ENCODE peak calls at places on chromosomes 11 and 22, in ten cellular contexts. Q is NCI-H1105; I is activated T-cell treated with anti-CD3 and anti-CD28 coated beads for 1 hour; C is activated CD4-positive, alpha-beta T cell treated with anti-CD3 and anti-CD28 coated beads, Interleukin-2, amount 50 U/mL, for 24 hours; E is amniotic epithelial cell; J is SIG-M5; W is mesendoderm; P is HCEC 1CT; K is NCI-H748 treated with DMSO at 0.1 percent for 48 hours; A is cardiac fibroblast. N is an unnamed sample.

GRCh38 chr22:42430486-42431125 is 1.6 kb downstream of the NFAM1 start:
- DNase-seq in Q (no peak), I (no peak), C (no peak), E (peak; percentile 19), J (no peak), W (no peak), P (no peak), K (no peak), A (no peak), N (no peak)

GRCh38 chr22:50625568-50626313 is 2.2 kb downstream of the ARSA start:
- DNase-seq in Q (no peak), I (no peak), C (no peak), E (no peak), J (no peak), W (no peak), P (no peak), K (no peak), A (no peak), N (peak; percentile 64)

GRCh38 chr22:42683599-42684283 is 34.5 kb upstream of the CYB5R3 start:
- DNase-seq in Q (no peak), I (no peak), C (no peak), E (no peak), J (no peak), W (no peak), P (no peak), K (no peak), A (no peak), N (peak; percentile 90)

GRCh38 chr11:74182635-74183034 is 11.5 kb downstream of the PPME1 start:
- DNase-seq in Q (no peak), I (no peak), C (no peak), E (peak; percentile 49), J (no peak), W (no peak), P (peak; percentile 21), K (no peak), A (peak; percentile 24), N (no peak)

GRCh38 chr11:7442588-7443215 is 42.6 kb upstream of the OLFML1 start:
- DNase-seq in Q (peak; percentile 63), I (peak; percentile 71), C (peak; percentile 61), E (peak; percentile 11), J (no peak), W (peak; percentile 79), P (peak; percentile 35), K (peak; percentile 2), A (peak; percentile 60), N (no peak)

GRCh38 chr11:19672591-19673206 is 39.9 kb upstream of the NAV2 start:
- DNase-seq in Q (no peak), I (no peak), C (no peak), E (peak; percentile 37), J (no peak), W (no peak), P (no peak), K (no peak), A (no peak), N (no peak)

GRCh38 chr22:42697542-42698013 is 23.1 kb downstream of the A4GALT start:
- DNase-seq in Q (no peak), I (no peak), C (no peak), E (peak; percentile 87), J (no peak), W (peak; percentile 79), P (peak; percentile 76), K (no peak), A (peak; percentile 89), N (peak; percentile 84)

GRCh38 chr11:30244255-30244654 is 13.4 kb downstream of the FSHB start:
- DNase-seq in Q (no peak), I (no peak), C (no peak), E (peak; percentile 96), J (no peak), W (peak; percentile 28), P (peak; percentile 9), K (no peak), A (peak; percentile 47), N (no peak)

GRCh38 chr11:94103476-94103875 is 25.2 kb upstream of the PANX1 start:
- DNase-seq in Q (no peak), I (no peak), C (no peak), E (no peak), J (no peak), W (no peak), P (no peak), K (no peak), A (no peak), N (no peak)